ENCODE peak calls at places on chromosomes 11 and 22, in eight cellular contexts. U, C, P, T, E, B, X and A are unnamed samples. For H3K9me3, the result is how much of the 10 kb centered on the place peaks cover.

GRCh38 chr11:114128399-114128798 is 68.9 kb downstream of the ZBTB16 start:
- DNase-seq in U (no peak), C (no peak), P (no peak), T (no peak), E (no peak), B (no peak), X (no peak), A (no peak)

GRCh38 chr11:93039841-93040240 is 70.4 kb downstream of the MTNR1B start:
- DNase-seq in U (no peak), C (no peak), P (peak), T (no peak), E (no peak), B (no peak), X (no peak), A (no peak)

GRCh38 chr11:8002676-8003075 is 15.5 kb downstream of the EIF3F start:
- DNase-seq in U (no peak), C (no peak), P (no peak), T (no peak), E (no peak), B (no peak), X (no peak), A (no peak)

GRCh38 chr11:125923012-125923579 is 18.8 kb downstream of the DDX25 start:
- DNase-seq in U (peak), C (peak), P (peak), T (peak), E (peak), B (peak), X (peak), A (peak)

GRCh38 chr11:45366196-45366595 is 80.1 kb upstream of the SYT13 start:
- DNase-seq in U (no peak), C (no peak), P (no peak), T (no peak), E (no peak), B (no peak), X (no peak), A (no peak)

GRCh38 chr11:72683782-72684200 is 9.6 kb upstream of the PDE2A start:
- DNase-seq in U (peak), C (peak), P (peak), T (peak), E (peak), B (peak), X (peak), A (peak)

GRCh38 chr11:2802389-2803185 is 83.0 kb downstream of the CDKN1C start:
- DNase-seq in U (peak), C (peak), P (no peak), T (peak), E (no peak), B (peak), X (no peak), A (peak)

GRCh38 chr11:1968454-1968995 is 21.4 kb downstream of the MRPL23 start:
- DNase-seq in U (no peak), C (no peak), P (no peak), T (no peak), E (no peak), B (no peak), X (no peak), A (no peak)

GRCh38 chr22:20648306-20648903 is 125.5 kb upstream of the SERPIND1 start:
- DNase-seq in U (no peak), C (no peak), P (no peak), T (no peak), E (no peak), B (no peak), X (no peak), A (no peak)

GRCh38 chr11:47348131-47348802 is 4.2 kb downstream of the MYBPC3 start:
- DNase-seq in U (no peak), C (no peak), P (no peak), T (no peak), E (no peak), B (no peak), X (no peak), A (no peak)

GRCh38 chr11:120519474-120519873 is 7.9 kb downstream of the GRIK4 start:
- DNase-seq in U (no peak), C (no peak), P (no peak), T (no peak), E (no peak), B (no peak), X (no peak), A (no peak)

GRCh38 chr11:86638673-86639072 is 33.7 kb downstream of the ME3 start:
- DNase-seq in U (no peak), C (no peak), P (no peak), T (no peak), E (no peak), B (no peak), X (no peak), A (no peak)

GRCh38 chr11:115759622-115760527 is 255.7 kb upstream of the CADM1 start:
- DNase-seq in U (peak), C (peak), P (peak), T (peak), E (no peak), B (no peak), X (peak), A (no peak)

GRCh38 chr11:86938900-86939880 is 16.0 kb downstream of the FZD4 start:
- DNase-seq in U (no peak), C (no peak), P (peak), T (no peak), E (peak), B (no peak), X (peak), A (no peak)

GRCh38 chr11:111954154-111954553 is 17.0 kb downstream of the DIXDC1 start:
- DNase-seq in U (no peak), C (no peak), P (no peak), T (no peak), E (no peak), B (no peak), X (no peak), A (no peak)

GRCh38 chr22:31605851-31606585 is 56.0 kb downstream of the PISD start:
- DNase-seq in U (no peak), C (no peak), P (no peak), T (no peak), E (no peak), B (peak), X (no peak), A (no peak)

GRCh38 chr22:31603574-31603973 is 58.4 kb downstream of the PISD start:
- DNase-seq in U (no peak), C (no peak), P (no peak), T (no peak), E (no peak), B (no peak), X (no peak), A (no peak)

GRCh38 chr22:31603081-31603525 is 58.9 kb downstream of the PISD start:
- DNase-seq in U (no peak), C (no peak), P (no peak), T (no peak), E (no peak), B (no peak), X (no peak), A (no peak)

GRCh38 chr22:31604137-31604705 is 57.8 kb downstream of the PISD start:
- DNase-seq in U (no peak), C (no peak), P (no peak), T (no peak), E (no peak), B (no peak), X (no peak), A (no peak)

GRCh38 chr22:31604746-31605705 is 57.0 kb downstream of the PISD start:
- DNase-seq in U (no peak), C (no peak), P (no peak), T (no peak), E (no peak), B (no peak), X (peak), A (no peak)
- H3K27ac ChIP-seq in U (no peak), C (no peak), P (no peak), T (no peak), E (no peak), B (no peak), X (no peak), A (no peak)

DNA sequence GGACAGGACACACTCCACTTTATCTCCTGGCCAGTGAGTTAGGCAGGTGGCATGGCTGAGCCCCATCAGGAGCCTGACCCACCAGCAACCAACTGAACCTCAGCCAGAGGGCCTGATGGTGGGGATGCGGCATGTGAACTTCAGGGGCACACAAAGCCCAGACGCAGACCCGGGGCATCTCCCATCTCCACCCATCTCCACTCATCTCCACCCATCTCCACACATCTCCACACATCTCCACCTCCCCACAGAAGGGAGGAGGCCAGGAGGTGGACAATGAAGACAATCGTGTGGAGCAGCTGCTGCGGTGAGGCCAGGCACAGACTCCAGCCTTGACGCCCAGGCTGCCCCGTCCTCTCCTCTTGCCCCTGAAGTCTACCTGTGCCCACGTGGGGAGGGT is 340.8 kb downstream of the CTTN start:
- DNase-seq in U (no peak), C (no peak), P (no peak), T (no peak), E (no peak), B (no peak), X (no peak), A (no peak)
- H3K9me3 ChIP-seq in U (under half), C (under half), P (under half), T (under half), E (under half), B (under half), X (under half), A (under half)

GRCh38 chr22:38753894-38754246 is 1.9 kb downstream of the SUN2 start:
- DNase-seq in U (no peak), C (no peak), P (no peak), T (no peak), E (no peak), B (no peak), X (no peak), A (no peak)
- H3K4me3 ChIP-seq in U (no peak), C (peak), P (peak), T (peak), E (peak), B (no peak), X (peak), A (peak)

GRCh38 chr11:66471142-66471541 is 4.4 kb downstream of the PELI3 start:
- DNase-seq in U (no peak), C (no peak), P (no peak), T (no peak), E (no peak), B (no peak), X (no peak), A (no peak)
- H3K27ac ChIP-seq in U (no peak), C (no peak), P (no peak), T (no peak), E (no peak), B (no peak), X (no peak), A (no peak)